ENCODE peak calls at places on chromosomes 13 and 19, in four cellular contexts. K is activated B cell treated with CpG ODN at 0.5 μM for 24 hours, Z is WTC11, T is uterus. P is an unnamed sample.

GRCh38 chr13:93476175-93476574 is 249.6 kb downstream of the GPC6 start:
- DNase-seq in K (no peak), Z (no peak), T (no peak), P (no peak)

GRCh38 chr13:79227418-79227817 is 178.6 kb downstream of the RBM26 start:
- DNase-seq in T (no peak), K (no peak), Z (no peak), P (no peak)

GRCh38 chr19:51407631-51408131 is 9.8 kb downstream of the SIGLEC10 start:
- DNase-seq in T (no peak), Z (peak), K (no peak), P (no peak)

GRCh38 chr19:46319620-46320019 is 22.8 kb downstream of the HIF3A start:
- DNase-seq in T (no peak), K (no peak), Z (no peak), P (no peak)

GRCh38 chr13:93700115-93700514 is 473.5 kb downstream of the GPC6 start:
- DNase-seq in T (no peak), K (no peak), Z (no peak), P (no peak)

GRCh38 chr13:65936249-65936648 is 1293.9 kb downstream of the PCDH9 start:
- DNase-seq in Z (no peak), T (no peak), K (no peak), P (no peak)

GRCh38 chr13:101013245-101013644 is 338.6 kb upstream of the TMTC4 start:
- DNase-seq in Z (no peak), T (no peak), K (no peak), P (no peak)

GRCh38 chr13:51524846-51525566 is 59.3 kb upstream of the WDFY2 start:
- DNase-seq in T (no peak), K (no peak), Z (no peak), P (no peak)

GRCh38 chr19:6593651-6594416 is 2.9 kb upstream of the CD70 start:
- DNase-seq in Z (no peak), T (no peak), K (no peak), P (no peak)

GRCh38 chr19:38975861-38976271 is 324 bp upstream of the FBXO17 start:
- DNase-seq in K (no peak), Z (peak), T (peak), P (no peak)

GRCh38 chr13:44978328-44978727 is 10.9 kb downstream of the NUFIP1 start:
- DNase-seq in Z (no peak), T (no peak), K (no peak), P (no peak)

GRCh38 chr19:5674734-5675133 is 5.6 kb downstream of the MICOS13 start:
- DNase-seq in T (no peak), K (no peak), Z (no peak), P (no peak)

GRCh38 chr13:112846411-112847115 is 122.5 kb upstream of the MCF2L start:
- DNase-seq in T (no peak), K (no peak), Z (no peak), P (no peak)

GRCh38 chr19:17553256-17553655 is 2.2 kb upstream of the COLGALT1 start:
- DNase-seq in T (peak), Z (no peak), K (no peak), P (no peak)

GRCh38 chr19:29015569-29015968 is 197.4 kb downstream of the UQCRFS1 start:
- DNase-seq in K (no peak), T (no peak), Z (no peak), P (no peak)

GRCh38 chr13:45511310-45512147 is 46.8 kb downstream of the COG3 start:
- DNase-seq in Z (no peak), K (no peak), T (peak), P (no peak)

GRCh38 chr13:19845758-19846157 is 17.7 kb downstream of the ZMYM5 start:
- DNase-seq in K (no peak), Z (no peak), T (peak), P (no peak)

GRCh38 chr19:33388817-33389573 is 15.5 kb downstream of the CEBPG start:
- DNase-seq in T (peak), Z (no peak), K (no peak), P (no peak)

GRCh38 chr19:46394398-46394797 is 19.0 kb downstream of the CCDC8 start:
- DNase-seq in T (no peak), K (no peak), Z (no peak), P (no peak)

GRCh38 chr13:79097201-79097600 is 308.9 kb downstream of the RBM26 start:
- DNase-seq in Z (no peak), K (no peak), T (no peak), P (no peak)

GRCh38 chr13:105763851-105764250 is 771.6 kb downstream of the EFNB2 start:
- DNase-seq in T (no peak), Z (no peak), K (no peak), P (no peak)

GRCh38 chr19:51188227-51188559 is 36.7 kb upstream of the CD33 start:
- DNase-seq in K (no peak), Z (no peak), T (no peak), P (no peak)

GRCh38 chr13:97856001-97856675 is 97.3 kb upstream of the IPO5 start:
- DNase-seq in Z (peak), T (peak), K (no peak), P (no peak)

GRCh38 chr19:7748756-7749155 is 1.4 kb upstream of the CD209 start:
- DNase-seq in K (no peak), Z (peak), T (no peak), P (no peak)
- TF ChIP-seq CTCF in K (no peak), Z (no peak), T (no peak), P (no peak)

DNA sequence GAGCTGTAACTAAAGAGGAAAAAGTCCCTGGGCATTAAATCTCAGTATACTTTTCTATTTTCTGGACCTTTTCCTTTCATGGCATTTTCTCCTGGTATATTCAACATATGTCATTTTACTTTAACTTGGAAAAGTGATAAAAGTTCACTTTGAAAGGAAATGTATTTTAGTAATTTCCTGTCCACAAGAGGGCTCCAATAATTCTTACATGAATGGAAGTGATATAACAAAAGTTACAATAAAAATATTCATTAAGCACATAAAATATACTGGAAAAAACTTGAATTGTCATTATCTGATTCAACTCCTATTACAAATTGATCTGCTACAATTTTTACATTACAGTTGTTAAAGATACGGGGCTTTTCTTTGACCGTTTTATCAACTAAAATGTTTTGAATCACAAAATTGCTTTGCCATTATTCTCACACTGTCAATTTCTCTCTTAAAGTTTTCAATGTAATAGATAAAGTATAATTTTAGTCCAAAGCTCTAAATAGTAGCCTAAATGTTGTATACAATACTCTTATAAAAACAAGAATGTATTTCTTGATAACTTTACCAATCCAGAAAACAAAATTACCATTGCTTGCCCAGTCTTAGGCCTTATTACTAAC is 4.9 kb downstream of the UBL3 start:
- DNase-seq in Z (no peak), K (no peak), T (no peak), P (no peak)
- TF ChIP-seq CTCF in Z (no peak), K (no peak), T (no peak), P (peak)

GRCh38 chr19:2540646-2541454 is 64.9 kb downstream of the GADD45B start:
- DNase-seq in T (peak), K (no peak), Z (peak), P (peak)
- TF ChIP-seq CTCF in T (peak), K (no peak), Z (no peak), P (peak)

GRCh38 chr19:37172368-37173366 is at the start of gene ZNF585A:
- DNase-seq in T (peak), K (peak), Z (peak), P (peak)
- TF ChIP-seq CTCF in T (peak), K (no peak), Z (no peak), P (peak)

GRCh38 chr19:40392894-40393517 is 3.0 kb upstream of the HIPK4 start:
- DNase-seq in K (no peak), Z (no peak), T (no peak), P (no peak)
- TF ChIP-seq CTCF in K (no peak), Z (no peak), T (no peak), P (no peak)

DNA sequence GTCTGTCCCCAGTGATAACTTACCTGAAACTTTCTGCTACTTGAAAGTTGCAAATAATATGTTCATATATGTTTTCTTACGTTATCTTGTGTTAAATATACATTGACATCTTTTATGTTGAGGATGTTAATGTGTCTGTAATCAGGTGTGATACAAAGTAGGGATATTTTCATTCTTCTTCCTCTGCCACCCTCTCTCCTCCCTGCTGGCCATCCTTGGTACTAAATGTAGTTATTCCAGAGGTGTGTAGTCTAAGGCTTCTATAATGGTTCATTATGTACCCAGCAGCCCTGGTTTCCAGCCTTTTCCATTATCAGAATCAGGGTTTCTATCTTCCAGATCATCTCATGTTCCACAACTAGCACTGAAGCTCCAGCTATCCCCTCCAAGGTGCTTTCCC is 606.7 kb upstream of the KLHL1 start:
- DNase-seq in T (no peak), K (no peak), Z (no peak), P (no peak)
- TF ChIP-seq CTCF in T (no peak), K (no peak), Z (no peak), P (peak)

DNA sequence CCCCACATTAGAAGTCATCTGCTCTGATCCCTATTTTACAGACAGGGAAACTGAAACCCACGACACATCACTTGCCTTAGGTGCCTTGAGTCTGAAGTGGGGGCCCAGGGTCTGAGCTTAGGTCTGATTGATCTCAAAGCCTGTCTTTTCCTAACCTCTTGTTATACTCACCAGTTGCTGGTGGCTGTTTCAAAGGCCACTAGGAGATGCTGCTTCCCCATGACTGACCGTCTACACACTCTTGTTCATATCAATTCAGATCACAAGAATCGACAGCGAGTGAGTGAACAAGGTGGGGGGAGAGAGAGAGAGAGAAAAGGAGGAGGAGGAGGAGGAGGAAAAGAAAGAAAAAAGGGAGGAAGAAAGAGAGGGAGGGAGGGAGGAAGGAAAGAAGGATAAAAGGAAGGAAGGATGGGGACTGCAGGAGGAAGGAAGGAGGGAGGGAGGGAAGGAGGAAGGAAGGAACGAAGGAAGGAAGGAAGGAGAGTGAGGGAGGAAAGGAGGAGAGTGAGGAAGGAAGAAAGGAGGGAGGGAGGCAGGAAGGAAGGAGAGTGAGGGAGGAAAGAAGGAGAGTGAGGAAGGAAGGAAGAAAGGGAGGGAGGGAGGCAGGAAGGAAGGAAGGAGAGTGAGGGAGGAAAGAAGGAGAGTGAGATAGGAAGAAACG is 3.3 kb downstream of the OR10H1 start:
- DNase-seq in T (no peak), Z (no peak), K (no peak), P (no peak)
- TF ChIP-seq CTCF in T (no peak), Z (no peak), K (no peak), P (no peak)

GRCh38 chr19:37906868-37907734 is at the start of gene SIPA1L3:
- DNase-seq in K (peak), T (peak), Z (peak), P (peak)
- TF ChIP-seq CTCF in K (no peak), T (no peak), Z (no peak), P (no peak)